ENCODE peak calls at places on chromosome 4, in six cellular contexts. R, B, A, W, J and D are unnamed samples.

GRCh38 chr4:126757219-126757618 is 875.5 kb upstream of the INTU start:
- DNase-seq in R (no peak), W (no peak), A (no peak), B (no peak), J (no peak), D (no peak)

GRCh38 chr4:169660929-169661328 is 40.6 kb downstream of the CLCN3 start:
- DNase-seq in W (no peak), R (no peak), B (no peak), A (no peak), J (no peak), D (no peak)

GRCh38 chr4:25551608-25552007 is 104.0 kb upstream of the SLC34A2 start:
- DNase-seq in A (no peak), W (no peak), J (no peak), R (no peak), B (no peak), D (no peak)

GRCh38 chr4:27764526-27764837 is 903.8 kb downstream of the STIM2 start:
- DNase-seq in W (no peak), B (no peak), R (no peak), J (no peak), A (no peak), D (no peak)

GRCh38 chr4:86924805-86925204 is 10.0 kb upstream of the AFF1 start:
- DNase-seq in A (no peak), B (peak), W (no peak), J (no peak), R (no peak), D (no peak)

GRCh38 chr4:1194028-1194900 is 21.9 kb upstream of the SPON2 start:
- DNase-seq in W (no peak), B (no peak), J (peak), R (no peak), A (peak), D (no peak)

GRCh38 chr4:101175896-101176676 is 171.2 kb downstream of the PPP3CA start:
- DNase-seq in J (peak), B (no peak), A (no peak), W (no peak), R (no peak), D (no peak)

GRCh38 chr4:100539706-100540105 is 21.9 kb upstream of the EMCN start:
- DNase-seq in J (no peak), W (no peak), B (no peak), A (no peak), R (no peak), D (no peak)

GRCh38 chr4:138190452-138190858 is 51.7 kb downstream of the SLC7A11 start:
- DNase-seq in B (no peak), R (no peak), J (no peak), W (no peak), A (no peak), D (peak)

GRCh38 chr4:56217383-56217890 is 169.9 kb downstream of the AASDH start:
- DNase-seq in A (no peak), W (no peak), B (no peak), R (no peak), J (no peak), D (no peak)

GRCh38 chr4:96170198-96170597 is 330.3 kb downstream of the PDHA2 start:
- DNase-seq in W (no peak), J (peak), A (no peak), B (peak), R (no peak), D (no peak)

GRCh38 chr4:114263233-114263632 is 283.8 kb upstream of the ARSJ start:
- DNase-seq in B (no peak), W (no peak), R (peak), J (no peak), A (no peak), D (no peak)

GRCh38 chr4:186781032-186781917 is 57.6 kb upstream of the FAT1 start:
- DNase-seq in B (peak), A (no peak), R (peak), J (no peak), W (no peak), D (no peak)

GRCh38 chr4:153731239-153731638 is 28.6 kb downstream of the RNF175 start:
- DNase-seq in B (no peak), J (no peak), R (peak), A (no peak), W (no peak), D (no peak)

GRCh38 chr4:41169256-41169655 is 45.1 kb downstream of the APBB2 start:
- DNase-seq in R (no peak), B (no peak), J (no peak), A (no peak), W (no peak), D (no peak)

GRCh38 chr4:98544818-98545399 is 113.5 kb downstream of the TSPAN5 start:
- DNase-seq in R (no peak), W (no peak), A (no peak), B (no peak), J (no peak), D (no peak)

GRCh38 chr4:131302108-131302507 is 1847.0 kb upstream of the PCDH10 start:
- DNase-seq in W (no peak), A (no peak), B (peak), R (no peak), J (no peak), D (no peak)

GRCh38 chr4:56958111-56958517 is 19.3 kb downstream of the NOA1 start:
- DNase-seq in A (no peak), J (no peak), R (peak), B (peak), W (no peak), D (no peak)

GRCh38 chr4:37381040-37381668 is 136.6 kb downstream of the NWD2 start:
- DNase-seq in W (no peak), J (peak), R (no peak), B (no peak), A (no peak), D (no peak)

GRCh38 chr4:96649536-96649935 is 809.6 kb downstream of the PDHA2 start:
- DNase-seq in A (no peak), W (no peak), B (no peak), R (peak), J (no peak), D (no peak)

GRCh38 chr4:134862116-134862515 is 660.5 kb upstream of the PABPC4L start:
- DNase-seq in A (no peak), R (no peak), B (no peak), J (no peak), W (no peak), D (no peak)

GRCh38 chr4:20723019-20723418 is 22.8 kb downstream of the PACRGL start:
- DNase-seq in B (no peak), J (no peak), A (no peak), W (no peak), R (peak), D (no peak)

GRCh38 chr4:47722176-47722575 is 115.7 kb downstream of the CORIN start:
- DNase-seq in A (no peak), J (no peak), B (no peak), R (no peak), W (no peak), D (no peak)

GRCh38 chr4:57726154-57726553 is 616.0 kb upstream of the IGFBP7 start:
- DNase-seq in A (no peak), J (no peak), B (no peak), W (no peak), R (no peak), D (no peak)

GRCh38 chr4:75512336-75513211 is 1.6 kb downstream of the RCHY1 start:
- DNase-seq in W (no peak), J (no peak), R (peak), A (no peak), B (no peak), D (no peak)

GRCh38 chr4:184165291-184165690 is 52.4 kb downstream of the ENPP6 start:
- DNase-seq in B (no peak), J (peak), A (no peak), W (no peak), R (no peak), D (no peak)

GRCh38 chr4:160510925-160511324 is 1408.0 kb downstream of the RAPGEF2 start:
- DNase-seq in R (peak), A (no peak), B (peak), J (no peak), W (no peak), D (no peak)

GRCh38 chr4:160372390-160372789 is 1269.5 kb downstream of the RAPGEF2 start:
- DNase-seq in J (no peak), R (peak), W (no peak), B (no peak), A (no peak), D (no peak)

GRCh38 chr4:145734051-145734450 is 54.1 kb downstream of the C4orf51 start:
- DNase-seq in R (peak), W (no peak), A (no peak), B (no peak), J (no peak), D (no peak)

GRCh38 chr4:95715830-95716229 is 124.1 kb upstream of the PDHA2 start:
- DNase-seq in W (no peak), R (peak), B (no peak), J (no peak), A (no peak), D (no peak)

GRCh38 chr4:108313546-108314339 is 145.0 kb upstream of the LEF1 start:
- DNase-seq in B (no peak), W (no peak), J (no peak), R (no peak), A (no peak), D (no peak)

GRCh38 chr4:101187837-101188236 is 159.5 kb downstream of the PPP3CA start:
- DNase-seq in A (no peak), J (no peak), B (peak), R (no peak), W (no peak), D (no peak)

GRCh38 chr4:20544645-20545044 is 155.6 kb upstream of the PACRGL start:
- DNase-seq in A (no peak), W (no peak), B (peak), R (peak), J (no peak), D (no peak)

GRCh38 chr4:186820371-186820990 is 96.8 kb upstream of the FAT1 start:
- DNase-seq in B (no peak), J (no peak), W (no peak), A (no peak), R (no peak), D (no peak)

GRCh38 chr4:52659722-52660261 is 691 bp upstream of the USP46 start:
- DNase-seq in J (peak), W (no peak), B (peak), R (no peak), A (no peak), D (no peak)

GRCh38 chr4:8540072-8540471 is 40.1 kb upstream of the GPR78 start:
- DNase-seq in W (no peak), J (no peak), B (no peak), R (no peak), A (no peak), D (no peak)

GRCh38 chr4:53920116-53920515 is 144.3 kb downstream of the CHIC2 start:
- DNase-seq in B (no peak), R (no peak), J (peak), A (no peak), W (no peak), D (no peak)

GRCh38 chr4:165010991-165011390 is 20.8 kb upstream of the TRIM60 start:
- DNase-seq in W (no peak), B (no peak), A (no peak), R (no peak), J (no peak), D (no peak)

GRCh38 chr4:165011403-165011802 is 20.4 kb upstream of the TRIM60 start:
- DNase-seq in J (no peak), A (no peak), W (no peak), R (peak), B (no peak), D (no peak)

GRCh38 chr4:165013691-165014090 is 18.1 kb upstream of the TRIM60 start:
- DNase-seq in A (no peak), W (no peak), B (no peak), J (no peak), R (no peak), D (no peak)

DNA sequence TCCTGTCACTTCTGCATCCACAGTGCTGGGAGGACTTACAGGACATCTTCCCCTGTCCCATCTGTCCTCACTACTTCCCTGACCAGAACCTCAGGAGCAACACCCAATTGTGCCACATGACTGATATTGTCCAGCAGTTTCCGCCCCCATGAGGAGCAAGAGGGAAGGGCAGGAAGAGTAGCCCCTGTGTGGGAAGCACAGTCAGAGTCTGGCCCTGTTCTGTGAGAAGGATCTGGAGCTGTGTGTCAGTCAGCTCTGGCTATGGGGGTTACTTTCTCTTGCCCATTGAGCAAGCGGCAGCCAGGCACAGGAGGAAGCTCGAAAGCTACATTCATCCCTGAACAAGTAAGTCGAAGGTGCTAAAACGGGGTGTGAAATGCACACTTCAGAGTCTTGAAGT is 14.8 kb upstream of the TRIM60 start:
- DNase-seq in R (no peak), B (peak), A (no peak), W (no peak), J (peak), D (no peak)
- TF ChIP-seq CTCF in R (no peak), B (no peak), A (no peak), W (no peak), J (peak), D (peak)

GRCh38 chr4:127881565-127881869 is 824 bp downstream of the PLK4 start:
- DNase-seq in B (no peak), W (no peak), J (no peak), A (no peak), R (no peak), D (no peak)
- TF ChIP-seq CTCF in B (no peak), W (no peak), J (no peak), A (no peak), R (no peak), D (no peak)

GRCh38 chr4:177369372-177369771 is 59.7 kb downstream of the NEIL3 start:
- DNase-seq in A (no peak), R (no peak), W (no peak), B (no peak), J (no peak), D (no peak)

GRCh38 chr4:177371452-177371851 is 61.8 kb downstream of the NEIL3 start:
- DNase-seq in R (no peak), A (no peak), W (no peak), B (no peak), J (no peak), D (no peak)

GRCh38 chr4:177367336-177367735 is 57.7 kb downstream of the NEIL3 start:
- DNase-seq in W (no peak), B (peak), R (peak), J (peak), A (no peak), D (no peak)
- TF ChIP-seq CTCF in W (peak), B (no peak), R (no peak), J (no peak), A (no peak), D (no peak)

DNA sequence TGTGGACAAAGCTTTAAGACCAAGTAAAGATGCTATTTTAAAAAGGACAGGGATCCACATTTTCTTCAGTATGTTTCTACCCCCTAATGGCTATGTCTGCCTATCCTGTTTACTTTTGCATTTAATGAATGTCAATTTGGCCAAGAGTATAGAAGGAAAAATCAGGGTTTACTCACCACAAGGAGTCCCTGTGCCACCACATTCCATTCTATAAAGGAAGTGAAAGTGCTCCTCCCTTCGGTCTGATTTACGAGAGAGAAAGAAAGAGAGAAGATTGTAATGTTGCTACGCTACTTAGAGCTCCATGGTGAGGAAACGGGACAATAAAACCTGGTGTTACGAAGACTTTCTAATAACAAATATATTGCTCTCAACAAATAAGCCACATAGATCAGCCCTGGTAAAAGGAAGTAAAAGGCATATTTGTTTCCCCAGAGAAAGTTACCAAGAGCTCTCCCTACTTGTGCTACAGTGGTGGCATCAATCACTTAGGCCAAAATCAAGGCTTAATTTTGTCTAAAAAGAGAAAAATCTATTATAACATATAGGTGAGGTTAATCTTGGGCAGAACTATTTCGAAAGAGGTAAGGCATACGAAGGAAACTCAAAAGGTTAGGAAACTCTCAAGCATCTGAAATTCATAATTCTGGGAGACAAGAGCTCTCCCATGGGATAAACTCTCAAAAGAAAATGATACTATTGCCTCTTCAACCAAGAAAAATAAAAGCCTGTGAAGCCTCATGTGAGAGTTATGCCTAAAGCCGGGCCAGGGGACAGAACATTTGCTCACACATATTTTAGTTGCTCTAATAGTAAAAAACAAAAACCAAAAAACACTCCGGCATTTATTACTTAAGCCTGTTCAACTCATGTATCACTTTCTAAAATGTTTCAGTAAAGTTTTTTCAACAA is 29.5 kb downstream of the TAPT1 start:
- DNase-seq in A (no peak), W (no peak), B (peak), R (peak), J (no peak), D (no peak)
- TF ChIP-seq CTCF in A (no peak), W (no peak), B (peak), R (peak), J (no peak), D (no peak)

GRCh38 chr4:3836802-3837601 is 70.8 kb downstream of the ADRA2C start:
- DNase-seq in R (peak), W (no peak), J (peak), B (no peak), A (no peak), D (no peak)
- TF ChIP-seq CTCF in R (no peak), W (no peak), J (no peak), B (no peak), A (no peak), D (no peak)

GRCh38 chr4:136329042-136329662 is 1203.1 kb downstream of the PCDH18 start:
- DNase-seq in A (no peak), J (no peak), B (peak), R (peak), W (no peak), D (no peak)
- TF ChIP-seq CTCF in A (no peak), J (no peak), B (no peak), R (no peak), W (no peak), D (no peak)

DNA sequence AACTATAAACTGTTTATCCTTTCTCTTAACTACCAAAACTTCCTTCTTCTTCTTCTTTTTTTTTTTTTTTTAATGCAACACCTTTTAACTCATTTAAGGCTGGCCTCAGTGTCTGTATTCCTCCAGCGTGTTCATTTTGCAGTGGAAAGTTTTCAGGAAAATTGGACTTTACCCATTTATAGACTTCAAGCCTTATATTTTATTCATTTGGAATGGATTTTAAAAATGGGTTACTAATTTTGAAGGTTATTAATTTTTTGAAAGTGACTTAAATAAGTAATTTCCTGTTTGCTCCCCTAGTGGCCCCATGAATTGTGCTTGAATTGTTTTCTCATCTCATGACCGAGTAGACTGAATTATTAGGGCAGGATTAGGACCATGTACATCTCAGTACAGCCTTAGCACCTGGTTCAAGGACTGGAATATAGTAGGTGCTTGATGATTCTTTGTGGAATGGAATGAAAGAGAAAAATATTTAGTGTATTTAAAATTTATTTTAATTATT is 282.7 kb downstream of the ANKRD50 start:
- DNase-seq in B (peak), R (no peak), A (no peak), J (no peak), W (no peak), D (no peak)
- TF ChIP-seq CTCF in B (no peak), R (no peak), A (no peak), J (no peak), W (no peak), D (no peak)

GRCh38 chr4:133151681-133152329 is 2.7 kb downstream of the PCDH10 start:
- DNase-seq in R (no peak), J (peak), A (no peak), B (peak), W (no peak), D (no peak)
- TF ChIP-seq CTCF in R (peak), J (peak), A (no peak), B (no peak), W (no peak), D (no peak)

GRCh38 chr4:151322565-151322964 is 2.8 kb downstream of the SH3D19 start:
- DNase-seq in J (no peak), W (no peak), R (peak), B (no peak), A (no peak), D (no peak)
- TF ChIP-seq CTCF in J (no peak), W (no peak), R (no peak), B (no peak), A (no peak), D (no peak)